ENCODE peak calls at places on chromosomes 12 and 14, in five cellular contexts. Q is neuronal stem cell, Z is IMR-90, T is H1, O is trophoblast cell. V is an unnamed sample.

GRCh38 chr12:15146585-15146984 is 74.6 kb downstream of the RERG start:
- DNase-seq in Q (no peak), Z (peak; percentile 0), T (no peak), O (no peak), V (peak; percentile 56)

GRCh38 chr12:110337912-110338710 is 57.1 kb downstream of the ATP2A2 start:
- DNase-seq in Q (no peak), Z (no peak), T (peak; percentile 23), O (no peak), V (no peak)

GRCh38 chr12:113889076-113889475 is 77.0 kb downstream of the RBM19 start:
- DNase-seq in Q (no peak), Z (peak; percentile 31), T (no peak), O (no peak), V (peak; percentile 15)

GRCh38 chr14:75242546-75243273 is 35.9 kb upstream of the FOS start:
- DNase-seq in Q (no peak), Z (peak; percentile 87), T (no peak), O (no peak), V (peak; percentile 70)

GRCh38 chr14:24605435-24606190 is 3.9 kb downstream of the GZMH start:
- DNase-seq in Q (no peak), Z (no peak), T (peak; percentile 81), O (peak; percentile 4), V (no peak)

GRCh38 chr12:99146730-99147129 is 500.8 kb upstream of the GARIN6 start:
- DNase-seq in Q (no peak), Z (no peak), T (no peak), O (no peak), V (no peak)

GRCh38 chr12:131592972-131593371 is 117.9 kb upstream of the SFSWAP start:
- DNase-seq in Q (no peak), Z (no peak), T (no peak), O (no peak), V (no peak)

GRCh38 chr14:99554184-99554583 is 49.8 kb downstream of the CCDC85C start:
- DNase-seq in Q (no peak), Z (no peak), T (no peak), O (no peak), V (no peak)

GRCh38 chr12:117671734-117672133 is 297.1 kb downstream of the KSR2 start:
- DNase-seq in Q (peak; percentile 36), Z (no peak), T (peak; percentile 87), O (peak; percentile 30), V (peak; percentile 19)

GRCh38 chr12:100391856-100392255 is 35.0 kb downstream of the SLC17A8 start:
- DNase-seq in Q (no peak), Z (no peak), T (no peak), O (peak; percentile 37), V (no peak)

GRCh38 chr12:3115078-3115477 is 37.9 kb downstream of the TSPAN9 start:
- DNase-seq in Q (no peak), Z (no peak), T (no peak), O (no peak), V (no peak)

GRCh38 chr14:100872241-100872640 is 31.3 kb downstream of the RTL1 start:
- DNase-seq in Q (no peak), Z (peak; percentile 43), T (no peak), O (no peak), V (no peak)

GRCh38 chr14:97832734-97833133 is 1035.6 kb downstream of the VRK1 start:
- DNase-seq in Q (no peak), Z (no peak), T (no peak), O (no peak), V (no peak)

GRCh38 chr14:102233081-102233480 is 71.9 kb downstream of the MOK start:
- DNase-seq in Q (no peak), Z (no peak), T (no peak), O (no peak), V (no peak)

GRCh38 chr12:28027947-28028724 is 55.6 kb upstream of the PTHLH start:
- DNase-seq in Q (no peak), Z (peak; percentile 45), T (no peak), O (peak; percentile 71), V (no peak)

GRCh38 chr12:123142518-123142840 is 8.4 kb downstream of the PITPNM2 start:
- DNase-seq in Q (no peak), Z (no peak), T (no peak), O (no peak), V (no peak)

GRCh38 chr14:41609704-41610183 is 3.1 kb downstream of the LRFN5 start:
- DNase-seq in Q (peak; percentile 62), Z (peak; percentile 58), T (peak; percentile 75), O (no peak), V (peak; percentile 82)

GRCh38 chr12:69341328-69341727 is 6.9 kb upstream of the LYZ start:
- DNase-seq in Q (no peak), Z (no peak), T (no peak), O (no peak), V (no peak)

GRCh38 chr12:32988982-32989381 is 92.4 kb upstream of the PKP2 start:
- DNase-seq in Q (peak; percentile 35), Z (no peak), T (no peak), O (peak; percentile 28), V (no peak)

GRCh38 chr14:94412671-94413638 is 24.6 kb upstream of the SERPINA1 start:
- DNase-seq in Q (no peak), Z (no peak), T (no peak), O (peak; percentile 48), V (no peak)

GRCh38 chr12:69070319-69071090 is 137.5 kb upstream of the CPM start:
- DNase-seq in Q (peak; percentile 56), Z (peak; percentile 71), T (peak; percentile 74), O (peak; percentile 90), V (peak; percentile 64)

GRCh38 chr12:30706476-30706875 is 10.8 kb upstream of the IPO8 start:
- DNase-seq in Q (no peak), Z (no peak), T (no peak), O (no peak), V (no peak)

GRCh38 chr12:114476159-114476558 is 70.2 kb upstream of the TBX5 start:
- DNase-seq in Q (no peak), Z (peak; percentile 66), T (no peak), O (peak; percentile 29), V (no peak)

GRCh38 chr12:116532986-116533342 is 26.2 kb upstream of the MAP1LC3B2 start:
- DNase-seq in Q (no peak), Z (no peak), T (no peak), O (no peak), V (no peak)

GRCh38 chr12:116533343-116534248 is 25.6 kb upstream of the MAP1LC3B2 start:
- DNase-seq in Q (peak; percentile 84), Z (peak; percentile 83), T (peak; percentile 96), O (peak; percentile 27), V (peak; percentile 90)

GRCh38 chr12:116535241-116535640 is 23.9 kb upstream of the MAP1LC3B2 start:
- DNase-seq in Q (no peak), Z (no peak), T (no peak), O (no peak), V (no peak)

GRCh38 chr12:116532428-116532827 is 26.8 kb upstream of the MAP1LC3B2 start:
- DNase-seq in Q (no peak), Z (no peak), T (no peak), O (no peak), V (no peak)

DNA sequence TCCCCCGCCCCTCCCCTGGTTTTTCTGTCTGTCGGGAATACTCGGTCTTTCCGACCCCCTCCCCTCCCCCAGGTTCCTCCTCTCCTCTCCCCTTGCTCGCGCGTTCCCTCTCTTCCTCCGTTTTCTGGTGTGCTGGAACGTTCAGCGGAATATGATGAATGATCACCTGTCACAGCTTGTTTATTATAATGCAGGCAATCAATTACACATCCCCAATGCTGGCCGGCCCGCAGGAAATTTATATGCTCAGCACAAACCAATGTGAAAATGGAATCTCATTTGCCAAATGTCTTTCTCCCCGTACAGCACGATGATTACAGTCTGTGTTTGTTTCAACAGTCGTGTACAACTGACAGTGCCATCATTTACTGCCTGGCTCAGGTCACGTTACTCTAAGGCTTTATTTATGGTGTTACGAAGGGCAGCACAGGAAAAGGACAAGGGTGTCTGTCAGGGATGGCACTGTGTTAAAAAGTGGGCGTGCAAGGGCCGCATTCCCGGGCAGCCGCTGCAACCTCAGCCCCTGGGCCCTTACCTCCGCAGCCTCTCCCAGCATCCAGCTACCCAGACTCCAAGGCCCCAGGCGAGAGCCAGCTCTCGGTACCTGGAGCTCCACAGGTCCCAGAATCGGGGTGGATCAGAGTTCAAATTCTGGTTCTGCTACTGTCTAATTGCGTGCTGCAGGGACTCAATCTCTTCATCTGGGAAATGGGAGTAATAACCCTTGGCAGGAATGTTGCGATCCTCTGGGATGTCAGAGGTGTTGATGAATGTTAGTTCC is 24.6 kb upstream of the MAP1LC3B2 start:
- DNase-seq in Q (no peak), Z (peak; percentile 34), T (peak; percentile 53), O (peak; percentile 44), V (peak; percentile 61)
- H4K8ac ChIP-seq in Q (no peak overlapping the region), Z (no peak overlapping the region), T (no peak overlapping the region), O (no peak overlapping the region), V (peak overlapping the region; percentile 79)

GRCh38 chr12:108734200-108734906 is 3.0 kb upstream of the CORO1C start:
- DNase-seq in Q (no peak), Z (peak; percentile 97), T (no peak), O (peak; percentile 99), V (peak; percentile 86)

GRCh38 chr12:108733132-108733531 is 1.8 kb upstream of the CORO1C start:
- DNase-seq in Q (no peak), Z (no peak), T (no peak), O (peak; percentile 87), V (no peak)

GRCh38 chr12:108731866-108732461 is 646 bp upstream of the CORO1C start:
- DNase-seq in Q (peak; percentile 99), Z (peak; percentile 97), T (peak; percentile 100), O (peak; percentile 99), V (peak; percentile 97)

GRCh38 chr12:108731105-108731865 is at the start of gene CORO1C:
- DNase-seq in Q (peak; percentile 97), Z (peak; percentile 93), T (peak; percentile 100), O (peak; percentile 99), V (peak; percentile 95)

DNA sequence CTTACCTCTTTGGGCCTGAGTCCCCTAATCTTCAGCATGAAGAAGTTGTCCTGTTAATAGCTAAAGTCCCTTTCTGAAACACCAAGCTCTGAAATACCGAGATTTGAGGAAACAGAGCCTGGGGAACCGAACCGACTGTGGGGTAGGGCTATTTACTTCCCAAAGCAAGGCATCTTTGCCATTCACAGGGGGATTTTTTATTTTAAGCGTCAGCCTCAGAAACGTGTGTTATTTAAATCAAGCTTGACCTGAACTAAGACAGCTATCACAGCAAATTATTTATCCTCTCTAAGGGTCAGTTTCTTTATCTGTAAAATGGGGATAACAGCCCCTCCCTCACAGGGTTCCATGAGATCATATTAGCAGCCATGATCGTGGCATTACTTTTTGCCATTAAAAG is 1.2 kb upstream of the CORO1C start:
- DNase-seq in Q (no peak), Z (no peak), T (no peak), O (no peak), V (no peak)
- H3K4me3 ChIP-seq in Q (peak overlapping the region; percentile 70), Z (peak overlapping the region; percentile 24), T (peak overlapping the region; percentile 30), O (no peak overlapping the region), V (peak overlapping the region; percentile 96)

GRCh38 chr14:51650721-51651387 is 856 bp upstream of the FRMD6 start:
- DNase-seq in Q (peak; percentile 37), Z (no peak), T (peak; percentile 53), O (peak; percentile 76), V (no peak)

GRCh38 chr14:51653855-51654548 is 2.3 kb downstream of the FRMD6 start:
- DNase-seq in Q (no peak), Z (peak; percentile 31), T (no peak), O (no peak), V (no peak)

GRCh38 chr14:51653096-51653814 is 1.5 kb downstream of the FRMD6 start:
- DNase-seq in Q (no peak), Z (peak; percentile 60), T (no peak), O (peak; percentile 35), V (peak; percentile 87)

GRCh38 chr14:51652168-51653095 is 722 bp downstream of the FRMD6 start:
- DNase-seq in Q (no peak), Z (no peak), T (peak; percentile 83), O (peak; percentile 34), V (no peak)

GRCh38 chr14:51651388-51652167 is at the start of gene FRMD6:
- DNase-seq in Q (peak; percentile 90), Z (peak; percentile 90), T (peak; percentile 89), O (peak; percentile 89), V (peak; percentile 90)
- H4K8ac ChIP-seq in Q (peak within 1 kb of the TSS; percentile 43), Z (peak within 1 kb of the TSS; percentile 100), T (peak within 1 kb of the TSS; percentile 100), O (peak within 1 kb of the TSS; percentile 95), V (peak within 1 kb of the TSS; percentile 95)

GRCh38 chr12:2018401-2018800 is 14.1 kb upstream of the DCP1B start:
- DNase-seq in Q (no peak), Z (no peak), T (no peak), O (no peak), V (no peak)
- H3K4me3 ChIP-seq in Q (no peak overlapping the region), Z (no peak overlapping the region), T (no peak overlapping the region), O (no peak overlapping the region), V (no peak overlapping the region)

V was measured in mesenchymal stem cell.